ENCODE peak calls at places on chromosomes 3 and 15, in nine cellular contexts. U, V, M, J, H, W, Z, R and A are unnamed samples.

GRCh38 chr3:2097641-2098191 is 950 bp upstream of the CNTN4 start:
- DNase-seq in U (peak; percentile 22), V (no peak), M (peak; percentile 13), J (no peak), H (peak; percentile 9), W (no peak), Z (no peak), R (no peak), A (no peak)

GRCh38 chr3:79954756-79955155 is 187.0 kb upstream of the ROBO1 start:
- DNase-seq in U (no peak), V (no peak), M (no peak), J (no peak), H (no peak), W (no peak), Z (no peak), R (no peak), A (no peak)

GRCh38 chr3:97235179-97235578 is 420.8 kb downstream of the EPHA6 start:
- DNase-seq in U (no peak), V (no peak), M (no peak), J (no peak), H (no peak), W (no peak), Z (no peak), R (no peak), A (no peak)

GRCh38 chr3:160092760-160093159 is 104.1 kb downstream of the IL12A start:
- DNase-seq in U (no peak), V (no peak), M (no peak), J (no peak), H (no peak), W (no peak), Z (no peak), R (no peak), A (no peak)

GRCh38 chr15:34793901-34794300 is 1.4 kb downstream of the ACTC1 start:
- DNase-seq in U (no peak), V (no peak), M (no peak), J (no peak), H (peak; percentile 56), W (no peak), Z (no peak), R (no peak), A (no peak)

GRCh38 chr3:116444819-116445290 is 432 bp downstream of the LSAMP start:
- DNase-seq in U (peak; percentile 50), V (no peak), M (peak; percentile 18), J (peak; percentile 33), H (no peak), W (no peak), Z (no peak), R (no peak), A (no peak)

GRCh38 chr15:57555270-57555669 is 36.4 kb upstream of the MYZAP start:
- DNase-seq in U (no peak), V (no peak), M (no peak), J (peak; percentile 12), H (peak; percentile 25), W (peak; percentile 38), Z (no peak), R (no peak), A (no peak)

GRCh38 chr3:198079771-198080520 is 119.9 kb downstream of the LMLN start:
- DNase-seq in U (peak; percentile 45), V (peak; percentile 79), M (peak; percentile 11), J (peak; percentile 19), H (no peak), W (no peak), Z (peak; percentile 28), R (no peak), A (peak; percentile 42)

GRCh38 chr15:26477044-26477443 is 295.8 kb downstream of the GABRB3 start:
- DNase-seq in U (no peak), V (no peak), M (no peak), J (no peak), H (no peak), W (no peak), Z (no peak), R (no peak), A (no peak)

GRCh38 chr15:81899024-81899423 is 146.8 kb downstream of the MEX3B start:
- DNase-seq in U (no peak), V (no peak), M (no peak), J (no peak), H (no peak), W (no peak), Z (no peak), R (no peak), A (no peak)

GRCh38 chr3:40268708-40269524 is 40.6 kb upstream of the EIF1B start:
- DNase-seq in U (no peak), V (no peak), M (peak; percentile 57), J (no peak), H (no peak), W (no peak), Z (no peak), R (no peak), A (no peak)

GRCh38 chr3:122416966-122417365 is 1.1 kb upstream of the WDR5B start:
- DNase-seq in U (no peak), V (no peak), M (no peak), J (peak; percentile 13), H (peak; percentile 45), W (no peak), Z (no peak), R (no peak), A (no peak)
- H3K4me3 ChIP-seq in U (peak overlapping the region; percentile 81), V (peak overlapping the region; percentile 76), M (peak overlapping the region; percentile 77), J (peak overlapping the region; percentile 83), H (peak overlapping the region; percentile 6), W (peak overlapping the region; percentile 90), Z (peak overlapping the region; percentile 99), R (peak overlapping the region; percentile 76), A (peak overlapping the region; percentile 80)

DNA sequence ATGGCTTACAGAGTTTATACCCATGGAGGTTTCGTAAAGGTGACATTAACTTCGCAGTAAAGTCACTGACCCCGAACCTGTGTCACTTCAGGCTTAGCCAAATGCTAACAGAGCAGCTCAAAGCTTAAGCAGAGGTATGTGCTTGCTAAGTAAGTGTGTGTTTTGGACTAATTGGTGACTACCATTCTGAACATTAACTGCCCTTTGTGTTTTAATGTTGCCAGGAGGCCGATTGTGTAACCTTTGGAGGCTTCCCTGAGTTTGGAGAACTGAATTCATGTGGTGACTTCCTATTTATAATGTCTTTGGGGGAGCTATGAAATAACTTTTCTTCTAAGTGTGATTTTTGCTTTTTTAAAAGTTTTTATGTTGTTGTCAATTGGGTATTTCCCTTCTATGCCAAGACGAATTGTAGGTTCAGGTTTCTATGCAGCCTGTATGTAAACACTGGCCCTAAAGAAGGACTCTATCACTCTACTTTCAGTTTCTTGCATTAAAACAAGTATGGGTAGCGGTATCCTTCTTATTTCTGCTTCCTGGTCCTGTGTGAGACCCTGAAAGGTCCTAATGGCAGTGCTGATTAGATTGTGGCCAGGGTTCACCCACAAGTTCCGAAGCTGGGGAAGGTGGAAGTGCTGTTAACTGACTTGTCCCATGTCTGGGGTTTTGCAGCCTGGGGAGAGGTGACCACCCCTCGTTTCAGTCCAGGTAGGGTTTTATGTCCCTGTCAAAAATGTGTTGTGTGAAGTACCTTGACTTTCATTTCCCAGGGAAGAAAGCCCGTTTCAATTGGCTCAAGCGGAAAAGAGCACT is 86.3 kb downstream of the IGF1R start:
- DNase-seq in U (no peak), V (no peak), M (no peak), J (no peak), H (no peak), W (no peak), Z (no peak), R (no peak), A (no peak)
- H3K4me3 ChIP-seq in U (no peak overlapping the region), V (no peak overlapping the region), M (no peak overlapping the region), J (no peak overlapping the region), H (no peak overlapping the region), W (no peak overlapping the region), Z (no peak overlapping the region), R (no peak overlapping the region), A (no peak overlapping the region)

GRCh38 chr3:50259432-50260026 is 9.4 kb upstream of the SEMA3B start:
- DNase-seq in U (no peak), V (no peak), M (no peak), J (no peak), H (no peak), W (no peak), Z (no peak), R (no peak), A (no peak)

GRCh38 chr3:50257990-50258389 is 11.0 kb upstream of the SEMA3B start:
- DNase-seq in U (no peak), V (no peak), M (no peak), J (no peak), H (no peak), W (no peak), Z (no peak), R (no peak), A (no peak)

GRCh38 chr3:50258979-50259378 is 10.0 kb upstream of the SEMA3B start:
- DNase-seq in U (peak; percentile 78), V (no peak), M (no peak), J (no peak), H (no peak), W (no peak), Z (no peak), R (no peak), A (no peak)

GRCh38 chr3:50255251-50255615 is 13.7 kb upstream of the SEMA3B start:
- DNase-seq in U (no peak), V (no peak), M (no peak), J (no peak), H (no peak), W (no peak), Z (no peak), R (no peak), A (no peak)

GRCh38 chr3:50256978-50257890 is 11.7 kb upstream of the SEMA3B start:
- DNase-seq in U (peak; percentile 89), V (no peak), M (no peak), J (peak; percentile 30), H (peak; percentile 36), W (no peak), Z (peak; percentile 56), R (peak; percentile 61), A (no peak)
- H3K4me3 ChIP-seq in U (no peak overlapping the region), V (no peak overlapping the region), M (no peak overlapping the region), J (no peak overlapping the region), H (no peak overlapping the region), W (no peak overlapping the region), Z (no peak overlapping the region), R (no peak overlapping the region), A (no peak overlapping the region)

GRCh38 chr15:82950295-82950694 is 2.2 kb downstream of the HOMER2 start:
- DNase-seq in U (no peak), V (no peak), M (no peak), J (no peak), H (no peak), W (no peak), Z (no peak), R (no peak), A (no peak)
- H3K4me3 ChIP-seq in U (no peak overlapping the region), V (no peak overlapping the region), M (no peak overlapping the region), J (no peak overlapping the region), H (no peak overlapping the region), W (no peak overlapping the region), Z (no peak overlapping the region), R (no peak overlapping the region), A (no peak overlapping the region)

DNA sequence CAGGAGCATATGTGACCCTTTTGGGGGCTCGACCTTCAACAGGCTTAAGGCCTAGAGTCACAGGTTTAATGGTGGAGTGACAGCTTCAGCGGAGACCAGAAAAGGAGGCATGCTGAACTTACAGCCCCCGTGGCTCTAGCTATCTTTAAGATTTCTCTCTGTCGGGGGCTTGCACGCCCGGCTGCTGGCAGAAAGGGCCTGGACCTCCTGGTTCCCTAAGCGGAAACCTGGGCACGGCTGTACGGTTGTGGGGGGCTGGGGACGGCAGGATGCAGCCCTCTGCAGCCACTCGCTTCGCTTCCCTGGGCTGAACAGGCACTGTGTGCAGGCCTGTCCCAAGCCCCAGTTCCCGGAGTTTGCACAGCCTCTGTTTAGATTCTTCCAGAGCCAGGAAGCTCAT is 513 bp upstream of the CACNA2D2 start:
- DNase-seq in U (no peak), V (no peak), M (no peak), J (no peak), H (no peak), W (no peak), Z (no peak), R (no peak), A (no peak)
- H3K4me3 ChIP-seq in U (peak overlapping the region; percentile 38), V (no peak overlapping the region), M (peak overlapping the region; percentile 26), J (no peak overlapping the region), H (no peak overlapping the region), W (no peak overlapping the region), Z (no peak overlapping the region), R (peak overlapping the region; percentile 61), A (peak overlapping the region; percentile 16)

GRCh38 chr3:150248116-150248864 is 159.8 kb upstream of the TSC22D2 start:
- DNase-seq in U (no peak), V (no peak), M (no peak), J (peak; percentile 94), H (no peak), W (peak; percentile 82), Z (no peak), R (no peak), A (no peak)
- H3K4me3 ChIP-seq in U (no peak overlapping the region), V (no peak overlapping the region), M (no peak overlapping the region), J (no peak overlapping the region), H (no peak overlapping the region), W (no peak overlapping the region), Z (no peak overlapping the region), R (no peak overlapping the region), A (no peak overlapping the region)